ENCODE peak calls at places on chromosomes 13 and 19, in seven cellular contexts. G is neuronal stem cell, A is mesendoderm, J is mesenchymal stem cell, E is IMR-90, K is H1, C is trophoblast cell. W is an unnamed sample.

GRCh38 chr13:42039457-42039945 is 8.9 kb upstream of the DGKH start:
- DNase-seq in G (peak; percentile 12), A (no peak), J (no peak), E (no peak), K (no peak), C (no peak), W (no peak)

GRCh38 chr13:42490676-42491075 is 83.3 kb upstream of the TNFSF11 start:
- DNase-seq in G (no peak), A (no peak), J (no peak), E (no peak), K (no peak), C (no peak), W (no peak)

GRCh38 chr13:66855110-66855509 is 375.0 kb downstream of the PCDH9 start:
- DNase-seq in G (no peak), A (no peak), J (no peak), E (no peak), K (no peak), C (no peak), W (no peak)

GRCh38 chr19:46660008-46660517 is 919 bp downstream of the DACT3 start:
- DNase-seq in G (peak; percentile 61), A (peak; percentile 84), J (peak; percentile 65), E (no peak), K (no peak), C (no peak), W (peak; percentile 60)

GRCh38 chr19:16645140-16645539 is 14.8 kb downstream of the SMIM7 start:
- DNase-seq in G (no peak), A (no peak), J (no peak), E (no peak), K (no peak), C (no peak), W (no peak)

GRCh38 chr13:78610381-78610883 is 7.1 kb upstream of the POU4F1 start:
- DNase-seq in G (no peak), A (no peak), J (no peak), E (peak; percentile 49), K (no peak), C (no peak), W (no peak)

GRCh38 chr13:33520480-33520839 is 234.9 kb upstream of the STARD13 start:
- DNase-seq in G (no peak), A (no peak), J (no peak), E (no peak), K (no peak), C (no peak), W (no peak)

GRCh38 chr13:80469841-80470378 is 129.0 kb upstream of the SPRY2 start:
- DNase-seq in G (no peak), A (no peak), J (peak; percentile 92), E (peak; percentile 31), K (no peak), C (peak; percentile 3), W (no peak)

GRCh38 chr19:38478273-38478971 is 44.9 kb downstream of the RYR1 start:
- DNase-seq in G (no peak), A (peak; percentile 72), J (peak; percentile 6), E (no peak), K (no peak), C (no peak), W (peak; percentile 56)

GRCh38 chr13:51524846-51525566 is 59.3 kb upstream of the WDFY2 start:
- DNase-seq in G (no peak), A (peak; percentile 41), J (peak; percentile 65), E (peak; percentile 90), K (no peak), C (peak; percentile 72), W (no peak)

GRCh38 chr13:44951184-44951583 is 38.1 kb downstream of the NUFIP1 start:
- DNase-seq in G (no peak), A (no peak), J (no peak), E (peak; percentile 43), K (no peak), C (no peak), W (no peak)

GRCh38 chr13:73306688-73307087 is 247.9 kb downstream of the KLF5 start:
- DNase-seq in G (no peak), A (no peak), J (no peak), E (no peak), K (no peak), C (no peak), W (no peak)

GRCh38 chr19:10836478-10837325 is 690 bp upstream of the TMED1 start:
- DNase-seq in G (no peak), A (no peak), J (no peak), E (no peak), K (no peak), C (peak; percentile 75), W (peak; percentile 82)

GRCh38 chr13:46578590-46578975 is 25.6 kb downstream of the LRCH1 start:
- DNase-seq in G (no peak), A (no peak), J (no peak), E (no peak), K (no peak), C (no peak), W (no peak)

GRCh38 chr19:17069249-17069648 is 6.0 kb downstream of the HAUS8 start:
- DNase-seq in G (no peak), A (peak; percentile 39), J (no peak), E (no peak), K (no peak), C (no peak), W (no peak)

GRCh38 chr13:76921516-76921915 is 26.8 kb upstream of the ACOD1 start:
- DNase-seq in G (no peak), A (no peak), J (no peak), E (no peak), K (no peak), C (no peak), W (no peak)

GRCh38 chr19:2140193-2140545 is 11.2 kb downstream of the AP3D1 start:
- DNase-seq in G (no peak), A (no peak), J (no peak), E (no peak), K (no peak), C (no peak), W (no peak)

GRCh38 chr13:69124996-69125395 is 982.6 kb upstream of the ATXN8OS start:
- DNase-seq in G (no peak), A (no peak), J (peak; percentile 9), E (no peak), K (no peak), C (no peak), W (no peak)

GRCh38 chr13:73585236-73585635 is 526.4 kb downstream of the KLF5 start:
- DNase-seq in G (no peak), A (no peak), J (no peak), E (no peak), K (no peak), C (no peak), W (no peak)

GRCh38 chr19:32567486-32567885 is 13.5 kb upstream of the PDCD5 start:
- DNase-seq in G (no peak), A (no peak), J (no peak), E (no peak), K (no peak), C (no peak), W (no peak)

GRCh38 chr13:42760949-42761348 is 20.4 kb upstream of the FAM216B start:
- DNase-seq in G (no peak), A (no peak), J (no peak), E (peak; percentile 70), K (no peak), C (no peak), W (no peak)

GRCh38 chr19:52991021-52991420 is 22.7 kb upstream of the ERVV-1 start:
- DNase-seq in G (no peak), A (no peak), J (no peak), E (no peak), K (no peak), C (peak; percentile 61), W (no peak)
- H4K8ac ChIP-seq in G (no peak overlapping the region), A (no peak overlapping the region), J (no peak overlapping the region), E (no peak overlapping the region), K (no peak overlapping the region), C (no peak overlapping the region), W (no peak overlapping the region)

DNA sequence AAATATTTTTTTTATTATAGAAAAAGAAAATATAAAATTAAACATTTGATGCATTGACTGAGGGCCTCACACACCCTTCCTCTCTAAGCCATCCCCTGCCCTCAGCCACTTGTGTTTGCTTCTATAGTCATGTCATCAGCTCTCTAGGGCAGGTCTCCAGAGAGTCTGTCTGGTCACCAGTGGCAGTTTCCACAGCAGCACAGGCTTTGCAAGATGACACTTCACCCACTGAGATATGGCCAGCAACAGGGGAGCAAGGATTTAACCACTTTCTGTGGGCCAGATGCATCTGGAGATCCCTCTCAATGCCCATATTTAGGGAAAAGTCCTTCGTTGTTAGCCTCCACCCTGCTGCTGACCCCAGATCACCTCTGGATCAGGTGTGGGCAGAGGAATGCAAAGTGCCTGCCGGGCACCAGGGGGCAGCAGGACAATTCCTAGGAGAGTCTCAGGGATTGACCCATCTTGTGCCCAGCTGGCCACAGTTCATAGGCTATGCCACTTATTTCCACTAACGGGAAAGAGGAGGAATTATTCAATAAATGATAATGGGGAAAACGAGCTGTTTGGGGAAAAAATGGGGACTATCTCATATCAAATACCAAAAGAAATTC is 4.8 kb downstream of the ABCC4 start:
- DNase-seq in G (no peak), A (peak; percentile 70), J (no peak), E (no peak), K (no peak), C (peak; percentile 19), W (peak; percentile 74)
- H3K23ac ChIP-seq in G (no peak overlapping the region), A (no peak overlapping the region), J (no peak overlapping the region), E (peak overlapping the region; percentile 72), K (no peak overlapping the region), C (no peak overlapping the region), W (no peak overlapping the region)

GRCh38 chr13:21606251-21606650 is 2.3 kb upstream of the MICU2 start:
- DNase-seq in G (no peak), A (no peak), J (no peak), E (no peak), K (no peak), C (no peak), W (no peak)
- H4K8ac ChIP-seq in G (no peak overlapping the region), A (no peak overlapping the region), J (no peak overlapping the region), E (no peak overlapping the region), K (no peak overlapping the region), C (no peak overlapping the region), W (no peak overlapping the region)

DNA sequence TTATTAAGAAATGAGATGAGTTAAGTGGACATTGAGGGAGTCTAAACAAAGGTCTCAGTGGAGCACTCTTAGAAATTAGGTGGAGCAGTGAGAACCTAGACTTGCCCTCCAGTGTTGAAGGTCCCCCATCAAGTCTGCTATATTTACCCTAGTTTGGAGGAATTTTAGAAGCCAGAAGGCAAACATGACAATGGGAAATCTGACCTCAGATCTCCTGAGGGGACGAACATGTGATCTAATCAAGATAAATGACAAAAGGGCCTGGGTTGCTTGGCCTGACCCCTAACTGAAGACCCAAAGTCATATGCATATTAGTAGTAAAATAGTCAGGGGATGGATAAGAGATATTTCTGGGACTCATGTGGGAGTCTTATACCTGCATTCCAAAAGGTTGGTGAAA is 7.9 kb downstream of the SIGLECL1 start:
- DNase-seq in G (no peak), A (peak; percentile 53), J (no peak), E (no peak), K (no peak), C (no peak), W (no peak)
- H3K23ac ChIP-seq in G (no peak overlapping the region), A (no peak overlapping the region), J (no peak overlapping the region), E (no peak overlapping the region), K (no peak overlapping the region), C (no peak overlapping the region), W (no peak overlapping the region)